ENCODE peak calls at places on chromosomes 13 and 19, in ten cellular contexts. M is neural progenitor cell; F is stimulated activated CD8-positive, alpha-beta memory T cell treated with anti-CD3 and anti-CD28 coated beads, Interleukin-12 subunit alpha, Interleukin-12 subunit beta, amount 100 ng/mL, for 1 hour; E is iris pigment epithelial cell; L is hippocampal formation; X is iPS DF 6.9; G is stimulated activated CD4-positive, alpha-beta T cell treated with anti-CD3 and anti-CD28 coated beads, Interleukin-2, amount 100 ng/mL, for 24 hours; H is midbrain; W is KG1; O is SHP77. I is an unnamed sample.

GRCh38 chr13:43579321-43579720 is 207.5 kb downstream of the ENOX1 start:
- DNase-seq in M (no peak), E (no peak), W (no peak), F (no peak), H (peak), L (no peak), X (no peak), O (no peak), G (no peak), I (peak)

GRCh38 chr19:4061178-4061682 is 5.5 kb downstream of the ZBTB7A start:
- DNase-seq in X (no peak), O (no peak), W (no peak), L (no peak), F (no peak), M (no peak), E (no peak), H (no peak), G (no peak), I (no peak)

GRCh38 chr19:16161848-16162247 is 11.5 kb downstream of the CIB3 start:
- DNase-seq in M (no peak), O (no peak), E (peak), L (no peak), H (no peak), X (no peak), F (no peak), G (peak), W (no peak), I (no peak)

GRCh38 chr19:42281175-42282035 is 12.4 kb downstream of the CIC start:
- DNase-seq in X (no peak), L (peak), F (no peak), G (no peak), W (no peak), M (peak), E (no peak), O (peak), H (peak), I (peak)

GRCh38 chr13:49985129-49985528 is 11.7 kb upstream of the TRIM13 start:
- DNase-seq in X (no peak), W (no peak), L (no peak), M (no peak), H (no peak), E (no peak), O (no peak), G (no peak), F (no peak), I (no peak)

GRCh38 chr13:108734676-108735075 is 105.3 kb downstream of the MYO16 start:
- DNase-seq in G (no peak), W (no peak), F (no peak), L (no peak), O (peak), H (no peak), E (no peak), M (peak), X (peak), I (no peak)

GRCh38 chr13:26222523-26223046 is 471 bp upstream of the RNF6 start:
- DNase-seq in M (no peak), E (no peak), G (no peak), X (no peak), O (no peak), L (no peak), F (no peak), H (no peak), W (no peak), I (no peak)

GRCh38 chr13:27359203-27359821 is 65.1 kb upstream of the GTF3A start:
- DNase-seq in F (peak), H (peak), X (no peak), L (peak), O (peak), W (peak), M (peak), E (peak), G (peak), I (peak)

GRCh38 chr19:18833849-18834643 is 2.3 kb downstream of the UPF1 start:
- DNase-seq in X (no peak), H (no peak), G (no peak), L (no peak), E (no peak), O (no peak), W (no peak), F (no peak), M (peak), I (no peak)

GRCh38 chr13:26961890-26962615 is 201.5 kb upstream of the GPR12 start:
- DNase-seq in X (no peak), F (no peak), G (no peak), O (peak), L (no peak), W (no peak), M (no peak), E (no peak), H (no peak), I (no peak)

GRCh38 chr13:65965496-65965895 is 1264.6 kb downstream of the PCDH9 start:
- DNase-seq in M (no peak), O (no peak), E (peak), X (no peak), F (no peak), W (no peak), L (no peak), G (no peak), H (no peak), I (no peak)

GRCh38 chr13:91882918-91883317 is 484.5 kb downstream of the GPC5 start:
- DNase-seq in X (no peak), W (no peak), F (no peak), G (no peak), L (no peak), O (no peak), E (no peak), M (no peak), H (no peak), I (no peak)

GRCh38 chr19:29566496-29567054 is 39.5 kb upstream of the POP4 start:
- DNase-seq in G (no peak), O (no peak), E (no peak), F (no peak), L (no peak), X (no peak), W (no peak), H (no peak), M (no peak), I (no peak)

GRCh38 chr13:110775576-110775975 is 62.1 kb downstream of the ING1 start:
- DNase-seq in L (no peak), G (no peak), M (no peak), H (no peak), O (no peak), W (no peak), E (no peak), X (no peak), F (no peak), I (no peak)

GRCh38 chr13:109787135-109787954 is 962 bp upstream of the IRS2 start:
- DNase-seq in H (peak), G (peak), W (no peak), E (peak), O (peak), X (no peak), L (no peak), M (peak), F (no peak), I (peak)

GRCh38 chr13:98105929-98106336 is 37.0 kb upstream of the FARP1 start:
- DNase-seq in X (no peak), L (no peak), H (no peak), W (no peak), E (peak), M (no peak), O (no peak), F (no peak), G (no peak), I (no peak)

GRCh38 chr19:28291874-28292273 is 921.1 kb downstream of the UQCRFS1 start:
- DNase-seq in F (no peak), M (no peak), L (no peak), G (no peak), W (no peak), O (no peak), E (no peak), H (no peak), X (no peak), I (no peak)

GRCh38 chr13:36920612-36921185 is 661 bp upstream of the SMAD9 start:
- DNase-seq in F (no peak), W (no peak), O (no peak), G (no peak), H (no peak), L (no peak), M (peak), X (no peak), E (no peak), I (peak)

GRCh38 chr19:33778089-33778791 is 18.4 kb upstream of the KCTD15 start:
- DNase-seq in E (peak), M (peak), L (peak), X (no peak), W (peak), F (peak), G (peak), O (peak), H (peak), I (peak)

GRCh38 chr19:41405776-41406175 is 8.2 kb downstream of the BCKDHA start:
- DNase-seq in F (no peak), W (no peak), O (no peak), H (no peak), X (no peak), L (no peak), M (no peak), E (no peak), G (no peak), I (no peak)